ENCODE peak calls at places on chromosomes 4 and X, in four cellular contexts. One of them, this sample, is unnamed.

GRCh38 chr4:125582302-125582701 is 267.5 kb downstream of the FAT4 start:
- DNase-seq in K562: no peak
- DNase-seq in HepG2: no peak
- DNase-seq in H1: no peak
- DNase-seq in this sample: no peak

GRCh38 chrX:65685112-65685511 is 17.7 kb downstream of the MSN start:
- DNase-seq in K562: no peak
- DNase-seq in HepG2: no peak
- DNase-seq in H1: no peak
- DNase-seq in this sample: no peak

GRCh38 chr4:145956288-145956890 is 17.8 kb upstream of the ZNF827 start:
- DNase-seq in K562: peak; percentile 51
- DNase-seq in HepG2: peak; percentile 40
- DNase-seq in H1: peak; percentile 68
- DNase-seq in this sample: no peak

GRCh38 chrX:150508461-150509367 is 59.7 kb upstream of the MTM1 start:
- DNase-seq in K562: no peak
- DNase-seq in HepG2: no peak
- DNase-seq in H1: no peak
- DNase-seq in this sample: no peak

GRCh38 chrX:70664726-70665125 is 220.1 kb downstream of the DLG3 start:
- DNase-seq in K562: peak; percentile 23
- DNase-seq in HepG2: peak; percentile 19
- DNase-seq in H1: no peak
- DNase-seq in this sample: no peak

GRCh38 chr4:143773998-143774898 is 73.8 kb upstream of the FREM3 start:
- DNase-seq in K562: peak; percentile 88
- DNase-seq in HepG2: peak; percentile 58
- DNase-seq in H1: peak; percentile 72
- DNase-seq in this sample: peak; percentile 31

GRCh38 chrX:14673764-14674163 is 144.4 kb downstream of the GLRA2 start:
- DNase-seq in K562: peak; percentile 2
- DNase-seq in HepG2: peak; percentile 39
- DNase-seq in H1: no peak
- DNase-seq in this sample: peak; percentile 70

GRCh38 chr4:1793940-1794808 is 1.1 kb downstream of the FGFR3 start:
- DNase-seq in K562: peak; percentile 55
- DNase-seq in HepG2: no peak
- DNase-seq in H1: no peak
- DNase-seq in this sample: no peak

GRCh38 chrX:129115104-129115503 is 408.2 kb downstream of the SMARCA1 start:
- DNase-seq in K562: peak; percentile 41
- DNase-seq in HepG2: peak; percentile 45
- DNase-seq in H1: peak; percentile 60
- DNase-seq in this sample: no peak

GRCh38 chr4:69936566-69936965 is 5.7 kb downstream of the CSN1S1 start:
- DNase-seq in K562: no peak
- DNase-seq in HepG2: no peak
- DNase-seq in H1: no peak
- DNase-seq in this sample: no peak

GRCh38 chr4:11783588-11783987 is 354.9 kb upstream of the HS3ST1 start:
- DNase-seq in K562: no peak
- DNase-seq in HepG2: no peak
- DNase-seq in H1: no peak
- DNase-seq in this sample: no peak

GRCh38 chrX:9626379-9626778 is 139.3 kb downstream of the GPR143 start:
- DNase-seq in K562: no peak
- DNase-seq in HepG2: no peak
- DNase-seq in H1: no peak
- DNase-seq in this sample: no peak

GRCh38 chr4:23614284-23614892 is 275.5 kb downstream of the PPARGC1A start:
- DNase-seq in K562: peak; percentile 34
- DNase-seq in HepG2: peak; percentile 50
- DNase-seq in H1: peak; percentile 45
- DNase-seq in this sample: no peak

GRCh38 chrX:57573754-57574153 is 18.1 kb upstream of the ZXDB start:
- DNase-seq in K562: peak; percentile 10
- DNase-seq in HepG2: no peak
- DNase-seq in H1: no peak
- DNase-seq in this sample: no peak

GRCh38 chr4:67746797-67747495 is 7.2 kb downstream of the GNRHR start:
- DNase-seq in K562: peak; percentile 46
- DNase-seq in HepG2: peak; percentile 7
- DNase-seq in H1: no peak
- DNase-seq in this sample: peak; percentile 13

GRCh38 chr4:7658297-7659204 is 223.8 kb upstream of the PSAPL1 start:
- DNase-seq in K562: no peak
- DNase-seq in HepG2: peak; percentile 20
- DNase-seq in H1: no peak
- DNase-seq in this sample: no peak

GRCh38 chr4:153152453-153153338 is 51.5 kb upstream of the TRIM2 start:
- DNase-seq in K562: peak; percentile 6
- DNase-seq in HepG2: no peak
- DNase-seq in H1: peak; percentile 71
- DNase-seq in this sample: no peak

GRCh38 chr4:48635310-48635709 is 144.8 kb downstream of the FRYL start:
- DNase-seq in K562: no peak
- DNase-seq in HepG2: peak; percentile 9
- DNase-seq in H1: no peak
- DNase-seq in this sample: no peak

GRCh38 chr4:55675196-55675793 is 39.2 kb upstream of the NMU start:
- DNase-seq in K562: no peak
- DNase-seq in HepG2: no peak
- DNase-seq in H1: no peak
- DNase-seq in this sample: no peak

GRCh38 chrX:150680974-150681373 is 12.2 kb upstream of the MTMR1 start:
- DNase-seq in K562: peak; percentile 29
- DNase-seq in HepG2: peak; percentile 7
- DNase-seq in H1: no peak
- DNase-seq in this sample: no peak

GRCh38 chrX:70033348-70033747 is 16.4 kb downstream of the AWAT2 start:
- DNase-seq in K562: peak; percentile 54
- DNase-seq in HepG2: peak; percentile 3
- DNase-seq in H1: peak; percentile 69
- DNase-seq in this sample: no peak

GRCh38 chr4:119103263-119103662 is 32.4 kb upstream of the MYOZ2 start:
- DNase-seq in K562: peak; percentile 8
- DNase-seq in HepG2: peak; percentile 31
- DNase-seq in H1: no peak
- DNase-seq in this sample: no peak

GRCh38 chr4:184309241-184310170 is 91.8 kb upstream of the ENPP6 start:
- DNase-seq in K562: no peak
- DNase-seq in HepG2: no peak
- DNase-seq in H1: peak; percentile 14
- DNase-seq in this sample: no peak

DNA sequence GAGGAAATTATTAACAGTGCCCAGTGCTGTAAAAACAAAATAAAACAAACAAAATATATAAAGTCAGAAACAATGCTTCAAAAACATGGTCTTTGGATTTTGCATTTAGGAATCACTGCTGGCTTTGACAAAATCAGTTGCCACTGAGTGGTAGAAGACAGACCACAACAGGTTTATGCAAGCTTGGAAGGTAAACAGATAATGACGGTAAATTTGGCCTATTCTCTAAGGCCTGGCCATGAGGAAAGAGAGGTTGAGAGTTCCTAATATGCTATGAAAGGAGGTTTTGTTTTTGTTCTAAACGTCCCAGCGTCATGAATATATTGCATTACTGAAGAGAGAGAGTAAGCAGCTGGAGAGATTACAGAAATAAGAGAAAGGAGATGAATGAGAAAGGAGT is 629.4 kb downstream of the STPG2 start:
- DNase-seq in K562: no peak
- DNase-seq in HepG2: no peak
- DNase-seq in H1: no peak
- DNase-seq in this sample: no peak
- TF ChIP-seq CBX5 in K562: no peak
- TF ChIP-seq CBX5 in HepG2: no peak
- TF ChIP-seq CBX5 in H1: no peak
- TF ChIP-seq CBX5 in this sample: no peak

GRCh38 chr4:89298788-89299152 is 8.8 kb downstream of the GPRIN3 start:
- DNase-seq in K562: no peak
- DNase-seq in HepG2: no peak
- DNase-seq in H1: no peak
- DNase-seq in this sample: no peak
- TF ChIP-seq CBX5 in K562: no peak
- TF ChIP-seq CBX5 in HepG2: no peak
- TF ChIP-seq CBX5 in H1: no peak
- TF ChIP-seq CBX5 in this sample: no peak

GRCh38 chr4:76738081-76738931 is 159.6 kb downstream of the SOWAHB start:
- DNase-seq in K562: no peak
- DNase-seq in HepG2: no peak
- DNase-seq in H1: no peak
- DNase-seq in this sample: peak; percentile 30

GRCh38 chr4:76733380-76733779 is 164.6 kb downstream of the SOWAHB start:
- DNase-seq in K562: no peak
- DNase-seq in HepG2: no peak
- DNase-seq in H1: peak; percentile 64
- DNase-seq in this sample: no peak

GRCh38 chr4:76740192-76740591 is 157.8 kb downstream of the SOWAHB start:
- DNase-seq in K562: no peak
- DNase-seq in HepG2: no peak
- DNase-seq in H1: no peak
- DNase-seq in this sample: no peak

GRCh38 chr4:76737180-76737579 is 160.8 kb downstream of the SOWAHB start:
- DNase-seq in K562: no peak
- DNase-seq in HepG2: no peak
- DNase-seq in H1: no peak
- DNase-seq in this sample: no peak

DNA sequence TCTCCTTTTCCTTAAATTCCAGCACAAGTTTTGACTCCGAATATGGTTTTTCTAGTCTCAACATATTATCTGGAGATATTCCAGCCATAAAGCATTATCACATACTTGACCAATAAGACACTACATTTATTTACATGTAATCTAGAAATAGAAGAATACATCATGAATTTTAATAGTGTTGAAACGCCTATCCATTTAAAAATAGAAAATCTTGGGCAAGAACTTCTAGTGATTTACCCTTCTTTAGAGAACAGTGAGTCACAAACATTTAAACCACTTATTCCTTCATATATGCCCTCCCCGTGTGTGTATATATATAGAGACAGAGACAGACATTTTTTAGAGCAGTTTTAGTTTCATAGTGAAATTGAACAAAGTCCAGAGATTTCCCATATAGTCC is 161.5 kb downstream of the SOWAHB start:
- DNase-seq in K562: no peak
- DNase-seq in HepG2: no peak
- DNase-seq in H1: no peak
- DNase-seq in this sample: no peak
- TF ChIP-seq CBX5 in K562: no peak
- TF ChIP-seq CBX5 in HepG2: no peak
- TF ChIP-seq CBX5 in H1: no peak
- TF ChIP-seq CBX5 in this sample: no peak

DNA sequence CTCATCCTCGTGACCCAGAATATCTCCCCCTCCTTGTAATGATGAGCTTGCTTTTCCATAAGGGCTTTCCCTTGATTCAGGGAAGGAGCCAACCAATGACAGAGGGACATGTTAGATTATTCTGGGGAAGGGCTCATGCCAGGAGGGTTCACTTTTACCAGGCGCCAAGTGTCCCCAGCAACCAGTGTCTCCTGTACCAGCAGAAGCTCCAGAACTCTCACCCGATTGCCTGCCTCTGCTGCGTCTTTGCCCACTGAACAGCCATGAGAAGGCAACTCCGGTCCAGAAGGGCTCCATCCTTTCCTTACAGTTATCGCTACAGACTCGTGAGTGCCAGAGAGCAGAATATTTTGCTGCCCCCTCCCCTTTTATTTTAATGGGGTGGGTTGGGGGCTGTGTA is at the start of gene ATP1B4:
- DNase-seq in K562: no peak
- DNase-seq in HepG2: no peak
- DNase-seq in H1: no peak
- DNase-seq in this sample: no peak
- TF ChIP-seq CBX5 in K562: no peak
- TF ChIP-seq CBX5 in HepG2: no peak
- TF ChIP-seq CBX5 in H1: no peak
- TF ChIP-seq CBX5 in this sample: no peak

DNA sequence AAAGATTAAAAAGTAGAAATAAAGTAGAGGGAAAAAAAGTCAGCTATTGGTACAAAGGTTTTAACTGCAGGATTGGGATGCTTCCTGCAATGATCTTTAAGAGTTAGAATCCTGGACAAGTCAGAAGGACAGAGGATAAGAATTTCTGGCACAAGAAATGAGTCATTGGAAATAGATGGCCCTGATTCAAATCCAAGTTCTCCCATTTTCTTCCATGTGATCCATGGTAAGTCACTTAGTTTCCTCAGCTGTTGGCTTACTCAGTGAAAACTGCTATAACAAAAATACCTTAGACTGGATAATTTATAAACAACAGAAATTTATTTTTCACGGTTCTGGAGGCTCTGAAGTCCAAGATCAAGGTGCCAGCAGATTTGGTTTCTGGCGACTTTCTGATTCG is 13.3 kb upstream of the TBC1D19 start:
- DNase-seq in K562: no peak
- DNase-seq in HepG2: no peak
- DNase-seq in H1: no peak
- DNase-seq in this sample: no peak
- TF ChIP-seq CBX5 in K562: no peak
- TF ChIP-seq CBX5 in HepG2: no peak
- TF ChIP-seq CBX5 in H1: no peak
- TF ChIP-seq CBX5 in this sample: no peak

DNA sequence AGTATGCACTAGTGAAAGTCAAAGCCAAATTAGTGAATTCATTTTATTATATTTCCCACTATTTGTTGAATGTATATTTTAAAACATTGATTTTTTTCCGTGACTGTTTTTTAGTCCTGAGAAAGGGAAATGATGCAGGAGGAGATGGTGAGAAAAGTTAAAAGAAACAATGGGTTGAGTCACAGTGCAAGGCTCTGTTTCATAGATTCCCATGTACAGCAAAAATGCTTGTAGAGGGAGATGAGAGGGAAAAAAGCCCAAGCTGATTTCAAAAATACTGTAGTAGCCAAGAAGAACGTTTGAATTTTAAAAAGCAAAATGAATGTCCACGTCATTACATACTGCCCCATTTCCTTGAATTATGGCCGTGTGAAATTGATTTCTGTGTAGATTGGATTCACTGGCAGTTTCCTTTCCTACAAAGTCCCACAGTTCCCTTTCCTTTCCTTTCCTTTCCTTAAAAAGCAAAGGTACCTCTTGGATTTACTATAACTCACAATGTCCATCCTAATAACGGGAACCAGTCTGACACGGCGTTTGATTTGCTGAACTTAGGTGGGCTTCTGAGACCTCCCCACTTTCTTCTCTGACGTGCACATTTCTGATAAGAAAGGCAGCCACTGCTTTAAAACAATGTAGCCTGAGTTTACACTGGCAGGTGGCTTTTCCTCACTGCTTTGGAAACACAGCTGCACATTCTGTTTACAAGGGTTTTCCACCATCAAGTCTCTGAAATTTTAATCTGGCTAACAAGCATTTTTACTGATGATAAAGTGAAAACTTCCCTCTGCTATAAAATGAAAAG is 63.7 kb downstream of the SPCS3 start:
- DNase-seq in K562: no peak
- DNase-seq in HepG2: no peak
- DNase-seq in H1: no peak
- DNase-seq in this sample: no peak
- TF ChIP-seq CBX5 in K562: no peak
- TF ChIP-seq CBX5 in HepG2: no peak
- TF ChIP-seq CBX5 in H1: no peak
- TF ChIP-seq CBX5 in this sample: no peak